ENCODE peak calls at places on chromosomes 11 and 22, in nine cellular contexts. Y is DND-41; O is aorta; B is mammary epithelial cell; I is effector memory CD4-positive, alpha-beta T cell; C is spleen; H is cardiac muscle cell; A is Peyer's patch; L is MM.1S. F is an unnamed sample.

GRCh38 chr22:29195118-29195963 is 10.4 kb upstream of the EMID1 start:
- DNase-seq in O (peak), Y (peak), B (no peak), I (no peak), H (peak), L (no peak), C (no peak), A (no peak), F (no peak)

GRCh38 chr22:30433773-30434172 is 8.2 kb downstream of the MTFP1 start:
- DNase-seq in O (no peak), I (no peak), B (peak), H (no peak), L (no peak), Y (no peak), C (no peak), A (no peak), F (no peak)

GRCh38 chr11:119149371-119150275 is 771 bp downstream of the ABCG4 start:
- DNase-seq in Y (peak), A (no peak), H (peak), L (no peak), B (no peak), C (no peak), I (no peak), O (no peak), F (no peak)

GRCh38 chr11:122720482-122720881 is 65.0 kb downstream of the UBASH3B start:
- DNase-seq in O (no peak), H (peak), B (peak), I (no peak), Y (peak), L (no peak), C (no peak), A (no peak), F (no peak)

GRCh38 chr11:78313181-78313788 is 104.3 kb downstream of the GAB2 start:
- DNase-seq in B (peak), I (no peak), A (no peak), O (no peak), L (no peak), C (no peak), Y (no peak), H (peak), F (peak)

GRCh38 chr22:43296279-43296902 is 46.8 kb downstream of the SCUBE1 start:
- DNase-seq in O (no peak), L (no peak), Y (no peak), B (no peak), I (no peak), H (no peak), A (no peak), C (no peak), F (no peak)

GRCh38 chr22:27466229-27466628 is 335.3 kb downstream of the MN1 start:
- DNase-seq in O (peak), H (no peak), A (no peak), I (no peak), Y (no peak), C (no peak), B (no peak), L (no peak), F (no peak)

GRCh38 chr22:31938258-31938657 is 6.1 kb upstream of the YWHAH start:
- DNase-seq in L (no peak), H (no peak), Y (no peak), O (no peak), I (no peak), C (peak), B (no peak), A (no peak), F (no peak)

GRCh38 chr11:17221968-17222367 is 14.2 kb upstream of the PIK3C2A start:
- DNase-seq in I (no peak), A (no peak), C (no peak), O (no peak), B (peak), Y (no peak), L (no peak), H (peak), F (no peak)

GRCh38 chr11:12787847-12788246 is 113.6 kb downstream of the TEAD1 start:
- DNase-seq in A (no peak), Y (no peak), L (no peak), I (no peak), B (peak), O (peak), H (peak), C (no peak), F (no peak)

GRCh38 chr11:129445226-129445625 is 69.6 kb downstream of the BARX2 start:
- DNase-seq in B (no peak), A (no peak), Y (no peak), L (no peak), I (no peak), C (no peak), H (no peak), O (no peak), F (no peak)

GRCh38 chr11:14305649-14306048 is 53.3 kb downstream of the RRAS2 start:
- DNase-seq in A (no peak), Y (no peak), I (no peak), O (no peak), H (no peak), L (no peak), C (no peak), B (no peak), F (no peak)

GRCh38 chr11:70757241-70757640 is 358.9 kb downstream of the CTTN start:
- DNase-seq in H (no peak), A (no peak), I (no peak), B (no peak), C (peak), Y (no peak), O (no peak), L (no peak), F (no peak)

GRCh38 chr11:44761546-44761961 is 34.8 kb downstream of the TSPAN18 start:
- DNase-seq in Y (no peak), A (no peak), C (no peak), H (no peak), L (no peak), I (no peak), O (no peak), B (no peak), F (peak)

GRCh38 chr11:69381681-69382130 is 87.8 kb downstream of the MYEOV start:
- DNase-seq in B (no peak), O (no peak), Y (no peak), I (no peak), A (no peak), H (no peak), L (no peak), C (peak), F (no peak)

GRCh38 chr11:14858404-14858803 is 33.6 kb downstream of the CYP2R1 start:
- DNase-seq in L (no peak), H (no peak), Y (no peak), C (no peak), A (no peak), B (no peak), I (no peak), O (no peak), F (no peak)

GRCh38 chr11:35487532-35488078 is 37.8 kb downstream of the PAMR1 start:
- DNase-seq in Y (no peak), L (no peak), H (peak), B (no peak), A (no peak), O (no peak), I (no peak), C (no peak), F (no peak)

GRCh38 chr22:25658641-25659040 is 83.3 kb upstream of the MYO18B start:
- DNase-seq in C (no peak), A (no peak), L (no peak), O (no peak), H (peak), Y (no peak), B (no peak), I (no peak), F (no peak)

GRCh38 chr11:43943931-43944751 is 1.7 kb downstream of the C11orf96 start:
- DNase-seq in C (peak), O (no peak), Y (no peak), I (no peak), H (peak), L (peak), A (no peak), B (peak), F (no peak)

GRCh38 chr11:131192628-131193027 is 177.8 kb upstream of the NTM start:
- DNase-seq in L (no peak), H (no peak), O (no peak), B (no peak), Y (no peak), C (no peak), I (no peak), A (no peak), F (no peak)

GRCh38 chr22:27431896-27432295 is 369.7 kb downstream of the MN1 start:
- DNase-seq in L (no peak), H (no peak), O (no peak), I (no peak), Y (no peak), A (no peak), C (no peak), B (peak), F (no peak)

GRCh38 chr11:132962026-132962425 is 570.3 kb downstream of the OPCML start:
- DNase-seq in I (no peak), H (peak), A (no peak), O (no peak), C (no peak), L (no peak), B (peak), Y (no peak), F (no peak)

GRCh38 chr11:22465620-22466019 is 127.4 kb downstream of the SLC17A6 start:
- DNase-seq in O (no peak), L (no peak), C (no peak), B (no peak), A (no peak), I (no peak), Y (no peak), H (no peak), F (no peak)

GRCh38 chr11:68749501-68750196 is 1.7 kb downstream of the TESMIN start:
- DNase-seq in H (peak), I (no peak), O (no peak), B (no peak), L (no peak), Y (no peak), A (no peak), C (no peak), F (no peak)

GRCh38 chr22:37214431-37215025 is 2.3 kb upstream of the SSTR3 start:
- DNase-seq in C (peak), A (no peak), B (no peak), I (no peak), L (no peak), O (no peak), Y (no peak), H (no peak), F (no peak)

GRCh38 chr22:37215890-37216289 is 3.6 kb upstream of the SSTR3 start:
- DNase-seq in Y (no peak), O (no peak), A (no peak), L (peak), B (no peak), H (no peak), I (no peak), C (no peak), F (no peak)

GRCh38 chr22:37213218-37213855 is 1.1 kb upstream of the SSTR3 start:
- DNase-seq in O (peak), Y (no peak), B (no peak), H (no peak), L (no peak), I (no peak), A (no peak), C (peak), F (no peak)

GRCh38 chr22:37212174-37212906 is at the start of gene SSTR3:
- DNase-seq in I (no peak), B (no peak), H (peak), O (peak), C (peak), Y (no peak), L (no peak), A (no peak), F (no peak)

GRCh38 chr22:37213941-37214340 is 1.7 kb upstream of the SSTR3 start:
- DNase-seq in A (no peak), H (no peak), I (no peak), C (peak), B (no peak), Y (no peak), L (no peak), O (peak), F (no peak)
- H3K4me3 ChIP-seq in A (no peak), H (no peak), I (no peak), C (no peak), B (no peak), Y (no peak), L (no peak), O (no peak), F (no peak)

DNA sequence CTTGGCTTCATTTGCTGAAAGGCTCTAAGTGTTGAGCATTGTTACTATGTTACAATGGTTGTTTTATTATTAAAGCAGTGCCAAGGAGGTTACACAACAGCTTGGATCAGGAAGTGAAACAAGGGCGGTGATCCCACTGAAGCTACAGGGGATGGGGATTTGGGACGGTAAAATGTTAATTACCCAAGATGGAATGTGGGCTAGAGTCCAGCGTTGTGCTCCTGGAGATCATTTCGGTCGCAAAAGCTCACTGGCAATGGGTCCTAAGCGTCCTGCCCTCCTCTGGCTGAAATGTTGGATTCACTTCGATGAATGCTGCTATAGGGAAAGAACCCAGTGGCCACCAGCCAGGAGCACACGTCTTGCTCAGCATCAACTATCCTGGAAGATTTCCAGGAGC is 48.3 kb downstream of the FAM83F start:
- DNase-seq in Y (no peak), O (no peak), L (no peak), A (no peak), H (peak), C (no peak), I (no peak), B (peak), F (no peak)
- H3K4me3 ChIP-seq in Y (peak), O (no peak), L (no peak), A (no peak), H (no peak), C (no peak), I (no peak), B (peak), F (no peak)

GRCh38 chr11:84922836-84923235 is 704.3 kb downstream of the DLG2 start:
- DNase-seq in O (no peak), I (no peak), Y (no peak), H (no peak), A (no peak), B (no peak), C (no peak), L (no peak), F (no peak)
- H3K4me3 ChIP-seq in O (peak), I (no peak), Y (no peak), H (peak), A (no peak), B (no peak), C (no peak), L (no peak), F (no peak)

GRCh38 chr11:118143661-118144185 is 8.9 kb downstream of the SCN4B start:
- DNase-seq in B (no peak), C (no peak), Y (no peak), L (no peak), A (no peak), H (no peak), I (no peak), O (peak), F (no peak)

GRCh38 chr11:118146554-118146953 is 6.1 kb downstream of the SCN4B start:
- DNase-seq in I (no peak), A (no peak), Y (no peak), O (peak), B (no peak), H (no peak), L (no peak), C (no peak), F (no peak)

GRCh38 chr11:118145285-118146227 is 7.1 kb downstream of the SCN4B start:
- DNase-seq in I (peak), B (peak), Y (peak), A (peak), L (peak), O (peak), C (peak), H (peak), F (peak)

GRCh38 chr11:118144301-118144701 is 8.3 kb downstream of the SCN4B start:
- DNase-seq in O (peak), Y (no peak), L (no peak), I (no peak), H (no peak), C (no peak), A (no peak), B (no peak), F (no peak)

DNA sequence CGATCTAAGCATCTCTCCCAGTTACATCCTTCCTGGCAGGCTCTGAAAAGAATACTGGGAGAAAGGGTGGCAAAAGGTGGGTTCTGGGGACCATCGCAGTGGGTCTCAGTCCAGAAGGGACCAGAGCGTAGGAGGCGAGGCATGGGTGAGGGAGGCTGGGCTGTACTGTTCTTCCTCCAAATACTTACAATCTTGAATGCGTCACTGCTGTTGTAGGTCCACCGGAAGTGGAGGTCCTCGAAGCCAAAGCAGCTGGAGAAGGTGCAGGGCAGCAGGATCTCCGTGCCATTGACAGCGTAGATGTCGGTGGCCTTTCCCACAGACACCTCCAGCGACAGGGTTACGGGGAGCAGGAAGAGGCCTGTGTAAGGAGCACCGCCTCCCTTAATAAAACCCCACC is 7.8 kb downstream of the SCN4B start:
- DNase-seq in I (no peak), Y (no peak), O (peak), L (no peak), C (no peak), B (no peak), A (no peak), H (no peak), F (no peak)
- H3K4me3 ChIP-seq in I (peak), Y (no peak), O (no peak), L (peak), C (no peak), B (no peak), A (peak), H (no peak), F (no peak)

DNA sequence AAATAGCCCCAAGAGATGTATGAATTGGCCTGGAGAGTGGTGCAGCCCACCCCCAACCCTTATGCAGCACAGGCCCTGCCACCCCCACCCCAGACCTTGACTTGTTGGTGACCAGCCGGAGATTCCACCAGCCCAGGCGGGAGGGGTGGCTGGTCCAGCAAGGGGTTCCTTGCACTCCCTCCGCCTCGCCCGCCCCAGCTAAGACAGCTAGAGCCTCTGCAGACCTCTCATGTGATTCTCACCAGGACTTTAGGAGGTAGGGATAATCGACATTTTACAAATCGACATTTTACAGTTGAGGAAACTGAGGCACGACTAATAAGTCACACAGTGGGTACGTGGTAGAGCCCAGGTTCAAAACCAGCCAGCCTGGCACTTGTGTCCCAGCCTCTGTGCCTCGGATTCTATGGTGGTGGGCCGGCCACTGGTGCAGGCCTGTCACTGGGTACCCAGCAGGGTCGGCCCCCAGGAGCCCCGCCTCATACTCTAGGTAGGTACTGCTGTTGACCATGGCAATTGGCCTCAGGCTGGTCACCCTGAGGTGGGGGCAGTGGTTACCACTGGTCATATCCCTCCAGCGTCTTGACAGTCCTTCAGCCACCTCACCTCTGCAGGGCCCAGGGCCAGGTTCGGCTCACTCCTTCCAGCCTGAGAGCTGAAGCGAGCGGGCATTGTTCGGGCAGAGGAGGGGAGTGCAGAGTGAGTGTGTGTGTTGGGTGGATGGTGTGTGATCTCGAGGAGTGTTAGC is 35.0 kb upstream of the MYRF start:
- DNase-seq in H (no peak), C (no peak), B (no peak), A (no peak), L (no peak), I (no peak), Y (no peak), O (no peak), F (no peak)
- H3K4me3 ChIP-seq in H (no peak), C (no peak), B (no peak), A (no peak), L (no peak), I (no peak), Y (no peak), O (no peak), F (no peak)

DNA sequence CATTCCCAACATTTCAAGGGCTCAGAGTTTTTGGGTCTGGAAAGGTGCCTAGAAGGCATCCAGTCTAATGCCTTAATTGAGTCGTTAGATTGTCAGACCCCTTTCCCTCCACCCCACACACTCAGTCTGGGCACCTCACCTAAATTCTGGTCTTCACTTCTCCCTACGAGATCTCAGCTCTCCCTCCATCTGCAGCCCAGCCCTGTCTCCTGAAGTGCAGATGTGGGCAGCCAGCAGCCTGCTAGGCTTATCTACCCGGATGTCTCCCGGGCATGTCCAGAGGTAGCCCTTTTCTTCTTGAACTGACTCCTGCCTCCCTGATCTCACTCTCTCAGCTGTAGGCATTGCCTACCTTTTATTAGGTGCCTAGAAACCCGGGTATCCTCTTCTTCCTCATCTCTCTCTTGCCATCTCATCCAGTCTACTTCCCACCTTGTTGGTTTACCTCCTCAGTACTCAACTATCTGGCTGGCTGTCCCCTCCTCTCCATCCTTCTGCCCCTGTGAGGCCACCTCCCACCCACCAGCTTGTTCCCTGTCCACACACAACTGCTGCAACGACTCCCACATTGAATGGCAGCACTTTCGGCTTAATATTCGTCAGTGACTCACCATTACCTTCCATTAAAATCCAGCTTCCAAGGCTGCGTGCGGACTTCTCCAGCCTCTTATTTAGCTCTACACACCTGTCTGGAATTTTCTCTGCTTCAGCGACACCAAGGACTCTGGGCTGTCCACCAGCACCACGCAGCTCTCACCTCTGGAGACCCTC is 6.2 kb downstream of the SEPTIN3 start:
- DNase-seq in I (no peak), C (no peak), A (no peak), O (no peak), B (no peak), H (no peak), L (no peak), Y (no peak), F (no peak)
- H3K4me3 ChIP-seq in I (no peak), C (no peak), A (no peak), O (no peak), B (no peak), H (no peak), L (no peak), Y (no peak), F (no peak)

GRCh38 chr11:19816817-19817216 is 104.2 kb downstream of the NAV2 start:
- DNase-seq in A (no peak), C (no peak), O (no peak), H (no peak), L (no peak), I (no peak), B (no peak), Y (no peak), F (no peak)
- H3K4me3 ChIP-seq in A (no peak), C (no peak), O (no peak), H (no peak), L (no peak), I (no peak), B (no peak), Y (no peak), F (no peak)